ENCODE peak calls at places on chromosomes 16 and 17, in eight cellular contexts. G is left lung, B is prostate gland, Z is endothelial cell, M is lower leg skin, D is B cell, U is foreskin fibroblast, A is H1. O is an unnamed sample.

GRCh38 chr17:82767041-82767754 is 15.3 kb downstream of the TBCD start:
- DNase-seq in D (peak; percentile 48), A (peak; percentile 87), M (no peak), B (peak; percentile 45), U (peak; percentile 78), G (no peak), Z (peak; percentile 67), O (no peak)

GRCh38 chr16:35598696-35599332 is 2139.4 kb downstream of the TP53TG3F start:
- DNase-seq in M (no peak), B (no peak), A (no peak), G (no peak), Z (no peak), U (no peak), D (no peak), O (no peak)

GRCh38 chr16:50156590-50156989 is 3.5 kb downstream of the TENT4B start:
- DNase-seq in G (no peak), M (no peak), A (no peak), D (no peak), B (no peak), Z (no peak), U (no peak), O (no peak)

GRCh38 chr16:19831678-19832077 is 53.0 kb downstream of the GPRC5B start:
- DNase-seq in M (no peak), D (no peak), G (no peak), U (peak; percentile 77), B (no peak), A (no peak), Z (no peak), O (no peak)

GRCh38 chr17:68053237-68054030 is 17.9 kb downstream of the KPNA2 start:
- DNase-seq in D (no peak), G (no peak), Z (no peak), U (peak; percentile 98), A (no peak), M (peak; percentile 82), B (no peak), O (no peak)

GRCh38 chr17:74731347-74731605 is 5.8 kb upstream of the RAB37 start:
- DNase-seq in B (no peak), M (no peak), G (no peak), A (no peak), D (no peak), U (no peak), Z (no peak), O (no peak)

GRCh38 chr16:57788951-57789350 is 13.3 kb downstream of the KIFC3 start:
- DNase-seq in G (no peak), D (no peak), U (no peak), A (no peak), M (no peak), Z (no peak), B (no peak), O (no peak)

GRCh38 chr17:47704116-47704515 is 10.2 kb downstream of the TBKBP1 start:
- DNase-seq in Z (no peak), M (no peak), D (peak; percentile 74), G (no peak), U (no peak), A (no peak), B (no peak), O (no peak)

GRCh38 chr16:58414938-58415451 is 22.7 kb downstream of the GINS3 start:
- DNase-seq in Z (no peak), G (no peak), U (no peak), D (no peak), B (no peak), A (no peak), M (no peak), O (no peak)

GRCh38 chr16:66135376-66135775 is 231.1 kb upstream of the CDH5 start:
- DNase-seq in U (no peak), A (no peak), G (no peak), B (no peak), D (no peak), Z (no peak), M (peak; percentile 32), O (no peak)

GRCh38 chr17:82843904-82844640 is 4.2 kb upstream of the ZNF750 start:
- DNase-seq in G (no peak), D (no peak), A (no peak), U (no peak), M (no peak), Z (no peak), B (no peak), O (no peak)

GRCh38 chr16:69501956-69502457 is 63.8 kb upstream of the NFAT5 start:
- DNase-seq in Z (no peak), G (no peak), B (no peak), D (peak; percentile 30), M (no peak), U (no peak), A (no peak), O (peak; percentile 42)

GRCh38 chr17:38564869-38565268 is 40.9 kb downstream of the SRCIN1 start:
- DNase-seq in A (no peak), D (no peak), G (no peak), B (no peak), M (no peak), Z (no peak), U (no peak), O (no peak)

GRCh38 chr17:77400445-77400870 is 259.7 kb downstream of the SEC14L1 start:
- DNase-seq in G (no peak), U (peak; percentile 76), B (no peak), Z (peak; percentile 66), A (no peak), M (no peak), D (peak; percentile 89), O (peak; percentile 83)

GRCh38 chr16:68379472-68380347 is 68.6 kb downstream of the SMPD3 start:
- DNase-seq in A (no peak), M (no peak), D (no peak), Z (no peak), G (no peak), B (no peak), U (no peak), O (no peak)

GRCh38 chr16:68382296-68382718 is 66.0 kb downstream of the SMPD3 start:
- DNase-seq in A (peak; percentile 78), M (no peak), U (no peak), B (no peak), Z (peak; percentile 29), D (peak; percentile 71), G (no peak), O (peak; percentile 66)

GRCh38 chr16:68380676-68381362 is 67.5 kb downstream of the SMPD3 start:
- DNase-seq in U (no peak), A (no peak), G (no peak), D (no peak), B (no peak), M (no peak), Z (no peak), O (no peak)

GRCh38 chr16:68380348-68380670 is 68.0 kb downstream of the SMPD3 start:
- DNase-seq in A (no peak), M (no peak), G (no peak), U (no peak), D (no peak), Z (no peak), B (no peak), O (no peak)

DNA sequence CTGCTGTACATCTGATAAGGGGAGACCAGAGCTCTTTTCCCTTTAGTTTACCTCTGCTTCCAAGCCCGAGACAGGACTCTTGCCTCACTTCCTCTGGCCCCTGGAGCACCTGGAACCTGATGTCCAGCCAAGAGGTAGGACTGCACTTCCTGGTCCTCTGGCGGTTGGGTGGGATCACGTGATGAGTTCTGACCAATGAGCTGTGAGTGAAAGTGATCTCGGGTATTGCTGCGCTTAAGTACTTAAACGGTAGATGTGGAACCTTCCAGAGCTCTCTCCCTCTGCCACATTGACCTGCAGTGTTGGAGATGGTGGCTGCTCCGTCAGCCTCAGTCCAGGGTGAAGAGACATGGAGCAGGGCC is 67.0 kb downstream of the SMPD3 start:
- DNase-seq in D (no peak), M (no peak), Z (no peak), U (no peak), B (no peak), A (no peak), G (no peak), O (no peak)
- TF ChIP-seq CTCF in D (no peak), M (no peak), Z (no peak), U (no peak), B (no peak), A (no peak), G (no peak), O (no peak)

GRCh38 chr17:18191967-18192366 is 8.3 kb downstream of the ALKBH5 start:
- DNase-seq in D (no peak), B (no peak), G (no peak), Z (no peak), M (no peak), U (peak; percentile 35), A (peak; percentile 61), O (no peak)
- TF ChIP-seq CTCF in D (peak; percentile 34), B (no peak), G (no peak), Z (no peak), M (no peak), U (peak; percentile 44), A (peak; percentile 56), O (peak; percentile 28)

GRCh38 chr17:64355536-64356303 is 34.9 kb downstream of the PECAM1 start:
- DNase-seq in U (peak; percentile 70), G (no peak), Z (no peak), B (no peak), A (no peak), D (no peak), M (peak; percentile 31), O (no peak)

GRCh38 chr17:64354824-64355535 is 35.7 kb downstream of the PECAM1 start:
- DNase-seq in D (no peak), A (no peak), G (no peak), M (no peak), Z (no peak), U (peak; percentile 49), B (no peak), O (no peak)

GRCh38 chr17:64358261-64358788 is 32.3 kb downstream of the PECAM1 start:
- DNase-seq in U (peak; percentile 32), M (no peak), A (no peak), Z (no peak), D (no peak), B (no peak), G (no peak), O (no peak)

GRCh38 chr17:64356304-64356686 is 34.4 kb downstream of the PECAM1 start:
- DNase-seq in M (no peak), A (no peak), Z (no peak), D (no peak), B (no peak), G (no peak), U (no peak), O (no peak)

DNA sequence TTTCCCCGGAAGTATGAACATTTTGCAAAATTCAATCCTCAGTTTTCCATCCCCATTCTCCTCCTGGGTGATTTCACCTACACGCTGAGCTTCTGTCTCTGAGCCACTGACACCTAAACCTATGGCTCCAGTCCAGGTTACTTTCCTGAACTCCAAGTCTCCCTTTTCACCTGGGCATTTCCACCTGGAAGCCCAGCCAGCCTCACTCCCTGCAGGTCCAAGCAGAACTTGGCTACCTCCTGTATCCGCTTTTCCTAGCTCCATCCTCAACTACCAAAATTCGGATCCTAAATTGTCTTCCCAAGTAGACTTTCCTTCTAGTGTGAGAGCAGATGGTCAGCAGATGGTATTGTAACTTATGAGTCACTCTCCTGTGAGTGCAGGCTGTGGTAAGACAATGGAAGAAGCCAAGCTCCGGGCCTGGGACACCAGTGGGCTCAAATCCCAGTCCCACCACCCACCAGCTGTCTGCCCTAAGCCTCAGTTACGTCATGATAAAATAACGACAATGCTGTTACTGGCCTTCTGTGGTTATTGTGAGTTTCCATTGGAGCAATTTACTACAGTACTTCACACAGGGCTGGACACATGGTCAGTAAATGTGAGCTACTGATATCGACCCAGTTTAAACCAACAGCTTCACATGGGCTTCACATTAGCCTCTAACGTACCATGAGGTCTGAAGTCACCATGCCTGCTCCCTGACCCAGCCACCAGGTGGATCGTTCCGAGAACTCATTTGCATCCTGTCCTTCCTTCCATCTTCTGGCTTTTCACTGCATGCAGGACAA is 33.3 kb downstream of the PECAM1 start:
- DNase-seq in M (peak; percentile 77), Z (no peak), B (no peak), U (peak; percentile 99), G (peak; percentile 67), D (no peak), A (no peak), O (no peak)
- TF ChIP-seq CTCF in M (no peak), Z (no peak), B (no peak), U (no peak), G (no peak), D (no peak), A (peak; percentile 8), O (no peak)

GRCh38 chr16:29811896-29812665 is at the start of gene PRRT2:
- DNase-seq in A (peak; percentile 80), G (no peak), D (peak; percentile 59), B (peak; percentile 34), Z (peak; percentile 52), U (peak; percentile 77), M (no peak), O (no peak)
- TF ChIP-seq CTCF in A (no peak), G (no peak), D (no peak), B (no peak), Z (no peak), U (no peak), M (no peak), O (no peak)